ENCODE peak calls at places on chromosomes 2 and 18, in six cellular contexts. E, O, C, L, Q and P are unnamed samples.

GRCh38 chr2:15840173-15840572 is 100.2 kb upstream of the MYCN start:
- DNase-seq in E (no peak), O (no peak), C (no peak), L (no peak), Q (no peak), P (peak)

GRCh38 chr18:9081940-9082339 is 20.6 kb upstream of the NDUFV2 start:
- DNase-seq in E (no peak), O (no peak), C (no peak), L (no peak), Q (no peak), P (no peak)

GRCh38 chr2:240602266-240603050 is 15.9 kb downstream of the CAPN10 start:
- DNase-seq in E (no peak), O (peak), C (no peak), L (no peak), Q (peak), P (no peak)

GRCh38 chr2:69305712-69306611 is 81.1 kb downstream of the GFPT1 start:
- DNase-seq in E (no peak), O (peak), C (peak), L (peak), Q (no peak), P (no peak)

GRCh38 chr2:214226061-214226460 is 184.8 kb upstream of the VWC2L start:
- DNase-seq in E (no peak), O (no peak), C (no peak), L (no peak), Q (no peak), P (no peak)

GRCh38 chr18:79522451-79523220 is 126.9 kb downstream of the NFATC1 start:
- DNase-seq in E (no peak), O (peak), C (peak), L (no peak), Q (no peak), P (no peak)

GRCh38 chr18:75926811-75927210 is 499.3 kb upstream of the SMIM21 start:
- DNase-seq in E (no peak), O (no peak), C (no peak), L (no peak), Q (no peak), P (peak)

GRCh38 chr2:240355001-240355891 is 80.2 kb upstream of the GPC1 start:
- DNase-seq in E (no peak), O (no peak), C (no peak), L (no peak), Q (no peak), P (peak)

GRCh38 chr2:197378494-197378972 is 56.3 kb downstream of the SF3B1 start:
- DNase-seq in E (peak), O (no peak), C (peak), L (no peak), Q (peak), P (peak)

GRCh38 chr2:222523783-222524544 is 99.6 kb downstream of the SGPP2 start:
- DNase-seq in E (no peak), O (no peak), C (no peak), L (no peak), Q (no peak), P (no peak)

GRCh38 chr2:69231760-69232277 is 155.2 kb downstream of the GFPT1 start:
- DNase-seq in E (no peak), O (no peak), C (no peak), L (no peak), Q (no peak), P (no peak)

GRCh38 chr2:98457045-98457696 is 12.5 kb downstream of the INPP4A start:
- DNase-seq in E (peak), O (no peak), C (no peak), L (no peak), Q (no peak), P (peak)

GRCh38 chr18:48580782-48581181 is 42.0 kb downstream of the CTIF start:
- DNase-seq in E (no peak), O (no peak), C (no peak), L (no peak), Q (no peak), P (no peak)

GRCh38 chr2:22329097-22329716 is 1055.8 kb upstream of the KLHL29 start:
- DNase-seq in E (no peak), O (no peak), C (no peak), L (peak), Q (no peak), P (no peak)

DNA sequence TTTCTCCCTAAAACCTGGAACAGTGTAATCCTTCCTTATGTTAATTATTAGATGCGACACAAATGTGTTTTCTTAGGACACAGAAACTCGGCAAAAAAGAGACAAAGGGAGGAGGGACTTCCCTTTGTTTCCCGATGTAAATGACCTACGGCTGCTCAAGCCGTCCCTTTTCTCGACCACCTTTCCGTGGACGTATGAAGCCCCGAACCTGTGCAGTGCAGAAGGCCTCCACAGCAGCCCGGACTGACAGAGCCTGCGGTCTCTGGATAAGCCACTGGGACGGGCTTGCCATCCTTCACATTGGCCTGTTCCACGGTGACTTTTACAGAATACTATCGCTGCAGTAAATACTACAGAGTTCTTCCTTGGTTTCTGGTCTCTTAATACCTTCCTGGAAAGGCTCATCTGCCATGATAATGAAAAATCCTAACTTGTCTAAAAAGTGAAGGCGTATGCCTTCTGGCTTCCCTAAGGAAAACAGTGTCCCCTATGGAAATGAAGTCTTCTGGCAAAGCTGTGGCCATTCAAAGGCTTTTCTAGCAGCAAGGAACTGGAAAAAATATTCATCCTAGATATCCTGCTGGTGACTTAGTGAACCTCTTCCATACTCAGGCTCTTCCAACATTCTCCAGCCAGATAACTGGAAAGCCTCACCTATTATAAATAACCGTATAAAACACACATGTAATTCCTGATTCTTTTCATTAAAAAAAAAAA is 84.9 kb downstream of the RBMS1 start:
- DNase-seq in E (no peak), O (no peak), C (no peak), L (no peak), Q (no peak), P (no peak)
- TF ChIP-seq CTCF in E (peak), O (no peak), C (no peak), L (peak), Q (no peak), P (no peak)

DNA sequence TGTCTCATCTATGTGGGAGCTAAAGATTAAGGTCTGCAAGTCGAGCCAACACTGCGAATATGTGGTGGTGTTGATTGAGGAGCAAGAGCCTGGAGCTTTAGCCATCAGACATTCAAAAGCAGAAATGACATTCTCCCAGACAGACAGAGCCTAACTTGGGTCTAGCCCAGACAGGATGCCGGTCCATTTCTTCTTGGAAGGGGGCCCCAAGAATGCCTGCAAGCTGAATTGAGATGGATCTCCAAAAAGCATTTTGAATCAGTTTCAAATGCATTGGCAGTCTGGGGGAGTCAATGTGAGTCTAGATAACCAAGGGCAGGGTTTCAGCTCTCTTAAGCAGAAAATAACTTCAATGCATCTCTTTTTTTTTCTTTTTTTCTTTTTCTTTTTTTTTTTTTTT is 30.0 kb upstream of the EML4 start:
- DNase-seq in E (no peak), O (no peak), C (no peak), L (no peak), Q (no peak), P (no peak)
- H3K27ac ChIP-seq in E (peak), O (peak), C (no peak), L (peak), Q (no peak), P (peak)

GRCh38 chr2:187580462-187581124 is 26.4 kb upstream of the TFPI start:
- DNase-seq in E (no peak), O (no peak), C (no peak), L (no peak), Q (no peak), P (peak)
- TF ChIP-seq CTCF in E (no peak), O (peak), C (peak), L (peak), Q (peak), P (no peak)

GRCh38 chr18:7608798-7609197 is 41.7 kb downstream of the PTPRM start:
- DNase-seq in E (no peak), O (no peak), C (no peak), L (peak), Q (no peak), P (no peak)
- H3K27ac ChIP-seq in E (no peak), O (peak), C (no peak), L (peak), Q (no peak), P (no peak)

DNA sequence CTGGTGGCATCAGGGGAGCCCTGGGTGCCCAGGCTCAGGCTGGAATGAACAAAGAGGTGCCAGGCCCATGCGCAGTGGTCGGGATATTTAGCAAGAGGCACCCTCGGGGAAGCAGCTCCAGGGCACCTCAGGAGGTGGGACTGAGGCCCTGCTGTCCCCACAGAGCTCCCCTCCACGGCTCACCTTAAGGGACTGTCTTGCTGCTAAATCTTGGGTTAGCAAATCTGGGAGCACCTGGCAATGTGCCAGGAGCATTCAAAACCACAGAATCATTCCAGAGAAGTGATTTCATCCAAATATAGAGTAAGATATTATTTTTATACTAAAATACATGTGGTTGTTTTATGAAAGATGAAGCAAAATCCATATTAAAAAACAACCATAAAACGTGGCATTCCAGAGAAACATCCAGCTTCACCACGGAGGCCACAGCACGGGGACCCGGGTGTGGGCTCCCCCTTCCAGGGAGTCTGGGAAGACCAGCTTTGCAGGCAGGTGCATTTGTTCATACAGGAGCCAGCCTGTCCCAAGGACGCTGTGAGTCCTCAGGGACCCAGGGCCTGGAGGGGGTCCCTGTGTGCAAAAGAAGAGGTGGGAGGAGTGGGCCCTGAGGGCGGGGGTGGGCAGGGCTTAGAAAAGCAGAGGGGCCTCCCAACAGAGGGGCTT is 16.3 kb downstream of the HS1BP3 start:
- DNase-seq in E (peak), O (peak), C (no peak), L (peak), Q (peak), P (peak)
- TF ChIP-seq CTCF in E (peak), O (no peak), C (no peak), L (no peak), Q (no peak), P (no peak)

GRCh38 chr2:177282101-177282573 is 17.6 kb upstream of the NFE2L2 start:
- DNase-seq in E (no peak), O (no peak), C (no peak), L (peak), Q (no peak), P (no peak)
- H3K27ac ChIP-seq in E (no peak), O (peak), C (no peak), L (peak), Q (no peak), P (peak)

DNA sequence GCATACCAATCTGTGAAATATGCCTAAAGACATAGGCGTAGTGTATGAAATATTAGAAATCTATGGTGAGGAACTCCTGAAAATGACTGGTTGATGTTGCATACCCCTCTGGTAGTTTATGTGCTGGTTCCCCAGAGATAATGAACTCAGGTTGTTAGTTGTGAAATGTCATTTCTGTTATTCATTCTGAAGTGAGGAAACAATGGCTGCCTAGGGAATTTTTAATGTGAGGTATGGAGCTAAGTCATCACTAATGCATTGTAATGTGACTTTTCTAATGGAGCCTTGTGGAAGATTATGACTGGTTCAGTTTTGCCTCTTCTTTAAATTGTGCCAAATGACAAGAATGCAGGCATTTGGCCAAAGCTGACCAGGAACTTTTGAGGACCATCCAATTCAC is 61.6 kb upstream of the RAB27B start:
- DNase-seq in E (no peak), O (no peak), C (no peak), L (no peak), Q (no peak), P (no peak)
- TF ChIP-seq CTCF in E (no peak), O (no peak), C (no peak), L (no peak), Q (no peak), P (no peak)